ENCODE peak calls at places on chromosome 3, in eight cellular contexts. T is hepatocyte; F is naive thymus-derived CD4-positive, alpha-beta T cell; Z is SJSA1; M is body of pancreas; I is heart right ventricle; L is uterus; B is HepG2. D is an unnamed sample.

GRCh38 chr3:193134895-193135294 is 106.1 kb upstream of the PLAAT1 start:
- DNase-seq in L (no peak), F (no peak), B (no peak), M (no peak), I (no peak), Z (peak; percentile 4), T (no peak), D (no peak)

GRCh38 chr3:42557849-42558248 is 23.9 kb downstream of the SEC22C start:
- DNase-seq in T (no peak), L (no peak), I (no peak), B (peak; percentile 13), M (no peak), Z (no peak), F (no peak), D (no peak)

GRCh38 chr3:115040673-115041286 is 106.3 kb downstream of the ZBTB20 start:
- DNase-seq in B (peak; percentile 7), Z (peak; percentile 45), F (no peak), I (no peak), L (no peak), T (peak; percentile 48), M (peak; percentile 56), D (no peak)

GRCh38 chr3:159787794-159788205 is 200.8 kb upstream of the IL12A start:
- DNase-seq in M (no peak), L (no peak), F (no peak), I (no peak), B (peak; percentile 64), Z (peak; percentile 38), T (peak; percentile 65), D (no peak)

GRCh38 chr3:160739079-160739478 is 17.0 kb upstream of the PPM1L start:
- DNase-seq in T (no peak), I (peak; percentile 25), B (no peak), F (no peak), Z (no peak), L (no peak), M (no peak), D (no peak)

GRCh38 chr3:150220791-150221190 is 187.3 kb upstream of the TSC22D2 start:
- DNase-seq in B (no peak), M (peak; percentile 14), F (no peak), I (no peak), Z (peak; percentile 33), T (peak; percentile 31), L (no peak), D (no peak)

GRCh38 chr3:50583897-50584296 is 14.6 kb downstream of the HEMK1 start:
- DNase-seq in F (no peak), T (no peak), Z (no peak), L (peak; percentile 85), B (no peak), M (peak; percentile 94), I (peak; percentile 86), D (no peak)

GRCh38 chr3:99084825-99085224 is 183.3 kb upstream of the DCBLD2 start:
- DNase-seq in B (no peak), T (no peak), L (no peak), Z (peak; percentile 6), M (no peak), I (no peak), F (no peak), D (no peak)

GRCh38 chr3:13549513-13550256 is 760 bp downstream of the FBLN2 start:
- DNase-seq in L (no peak), B (no peak), I (no peak), T (no peak), M (no peak), F (no peak), Z (no peak), D (no peak)

GRCh38 chr3:45507820-45508317 is 86.7 kb upstream of the LIMD1 start:
- DNase-seq in M (no peak), L (no peak), B (no peak), F (no peak), I (peak; percentile 40), Z (peak; percentile 72), T (peak; percentile 65), D (no peak)

GRCh38 chr3:53725308-53725995 is 120.8 kb downstream of the CHDH start:
- DNase-seq in F (no peak), I (no peak), T (no peak), M (no peak), Z (no peak), B (no peak), L (no peak), D (no peak)

GRCh38 chr3:71397046-71397445 is 186.5 kb downstream of the FOXP1 start:
- DNase-seq in F (no peak), I (no peak), T (peak; percentile 46), B (peak; percentile 15), Z (no peak), M (peak; percentile 60), L (no peak), D (no peak)

GRCh38 chr3:116254535-116254934 is 190.8 kb downstream of the LSAMP start:
- DNase-seq in F (no peak), Z (no peak), M (no peak), B (no peak), L (no peak), I (no peak), T (no peak), D (no peak)

GRCh38 chr3:146747928-146748327 is 142.8 kb upstream of the PLSCR5 start:
- DNase-seq in M (no peak), T (peak; percentile 6), Z (no peak), L (no peak), F (no peak), B (no peak), I (no peak), D (no peak)

GRCh38 chr3:138688871-138689299 is 80.3 kb downstream of the FAIM start:
- DNase-seq in M (no peak), L (no peak), T (no peak), Z (no peak), I (no peak), B (peak; percentile 64), F (no peak), D (no peak)

GRCh38 chr3:150763841-150764483 is 993 bp upstream of the SIAH2 start:
- DNase-seq in L (peak; percentile 66), Z (no peak), T (peak; percentile 85), M (peak; percentile 81), B (peak; percentile 66), F (peak; percentile 64), I (peak; percentile 69), D (no peak)

GRCh38 chr3:73432021-73432722 is 192.6 kb downstream of the PDZRN3 start:
- DNase-seq in L (peak; percentile 45), M (peak; percentile 38), F (no peak), I (no peak), Z (peak; percentile 25), B (peak; percentile 53), T (peak; percentile 69), D (no peak)

GRCh38 chr3:183081459-183082183 is 17.7 kb downstream of the MCCC1 start:
- DNase-seq in I (no peak), T (no peak), M (peak; percentile 60), Z (no peak), L (no peak), B (no peak), F (no peak), D (no peak)

GRCh38 chr3:183074881-183075280 is 24.4 kb downstream of the MCCC1 start:
- DNase-seq in M (no peak), B (no peak), T (no peak), F (no peak), L (no peak), Z (no peak), I (no peak), D (no peak)

GRCh38 chr3:183082355-183082915 is 16.9 kb downstream of the MCCC1 start:
- DNase-seq in B (no peak), I (no peak), Z (no peak), L (no peak), T (no peak), F (no peak), M (no peak), D (no peak)

GRCh38 chr3:183085634-183086390 is 13.5 kb downstream of the MCCC1 start:
- DNase-seq in F (no peak), T (peak; percentile 19), I (no peak), B (no peak), Z (no peak), M (peak; percentile 58), L (no peak), D (no peak)

DNA sequence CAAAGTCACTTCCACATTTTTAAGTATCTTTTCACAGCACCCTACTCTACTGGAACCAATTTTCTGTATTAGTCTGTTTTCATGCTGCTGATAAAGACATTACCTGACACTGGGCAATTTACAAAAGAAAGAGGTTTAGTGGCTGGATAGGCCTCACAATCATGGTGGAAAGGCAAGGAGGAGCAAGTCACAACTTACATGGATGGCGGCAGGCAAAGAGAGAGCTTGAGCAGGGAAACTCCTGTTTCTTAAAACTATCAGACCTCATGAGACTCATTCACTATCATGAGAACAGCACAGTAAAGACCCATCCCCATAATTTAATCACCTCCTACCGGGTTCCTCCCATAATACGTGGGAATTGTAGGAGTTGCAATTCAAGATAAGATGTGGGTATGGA is 18.7 kb downstream of the MCCC1 start:
- DNase-seq in M (no peak), I (no peak), F (no peak), Z (no peak), B (no peak), L (no peak), T (no peak), D (no peak)
- H3K9me3 ChIP-seq in M (no peaks in the 10 kb centered on the region), I (no peaks in the 10 kb centered on the region), F (no peaks in the 10 kb centered on the region), Z (peaks cover 4% of the 10 kb centered on the region), B (no peaks in the 10 kb centered on the region), L (no peaks in the 10 kb centered on the region), T (peaks cover 9% of the 10 kb centered on the region), D (no peaks in the 10 kb centered on the region)

GRCh38 chr3:104526901-104527401 is 839.8 kb upstream of the ALCAM start:
- DNase-seq in I (no peak), Z (no peak), B (no peak), T (no peak), F (no peak), L (no peak), M (no peak), D (no peak)

GRCh38 chr3:104536715-104537114 is 830.0 kb upstream of the ALCAM start:
- DNase-seq in Z (no peak), T (no peak), I (no peak), F (no peak), M (no peak), L (no peak), B (no peak), D (no peak)

GRCh38 chr3:104530934-104531333 is 835.8 kb upstream of the ALCAM start:
- DNase-seq in F (no peak), L (no peak), I (no peak), B (no peak), Z (no peak), T (no peak), M (no peak), D (no peak)
- H3K9me3 ChIP-seq in F (no peaks in the 10 kb centered on the region), L (no peaks in the 10 kb centered on the region), I (peaks cover 3% of the 10 kb centered on the region), B (peaks cover 12% of the 10 kb centered on the region), Z (no peaks in the 10 kb centered on the region), T (no peaks in the 10 kb centered on the region), M (no peaks in the 10 kb centered on the region), D (no peaks in the 10 kb centered on the region)

DNA sequence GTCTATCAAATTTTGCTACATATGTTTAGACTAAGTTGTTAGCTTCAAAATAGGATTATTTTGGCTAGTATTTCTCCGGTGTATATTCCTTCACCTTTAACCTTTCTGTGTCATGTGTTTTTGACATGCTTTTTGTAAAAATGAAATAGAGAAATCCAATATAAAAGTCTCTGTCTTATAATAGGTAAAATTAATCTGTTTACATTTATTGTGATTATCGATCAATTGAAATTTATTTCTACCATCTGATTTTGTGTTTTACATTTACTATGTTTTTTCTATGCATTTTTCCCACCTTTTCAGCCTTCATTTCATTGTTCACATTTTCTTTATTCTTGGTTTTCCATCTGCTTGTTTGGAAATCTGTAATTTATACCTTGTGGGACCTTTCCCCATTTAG is 11.7 kb upstream of the LHFPL4 start:
- DNase-seq in T (no peak), L (no peak), Z (no peak), B (no peak), M (no peak), F (no peak), I (no peak), D (no peak)
- H3K9me3 ChIP-seq in T (no peaks in the 10 kb centered on the region), L (peaks cover 4% of the 10 kb centered on the region), Z (no peaks in the 10 kb centered on the region), B (no peaks in the 10 kb centered on the region), M (no peaks in the 10 kb centered on the region), F (no peaks in the 10 kb centered on the region), I (peaks cover 6% of the 10 kb centered on the region), D (no peaks in the 10 kb centered on the region)

GRCh38 chr3:11405323-11405722 is 133.1 kb downstream of the ATG7 start:
- DNase-seq in M (no peak), L (no peak), B (no peak), I (no peak), T (no peak), F (no peak), Z (no peak), D (no peak)
- H3K9me3 ChIP-seq in M (peaks cover 8% of the 10 kb centered on the region), L (no peaks in the 10 kb centered on the region), B (peaks cover 17% of the 10 kb centered on the region), I (no peaks in the 10 kb centered on the region), T (peaks cover 3% of the 10 kb centered on the region), F (no peaks in the 10 kb centered on the region), Z (peaks cover 4% of the 10 kb centered on the region), D (no peaks in the 10 kb centered on the region)